ENCODE peak calls at places on chromosomes 13 and 19, in six cellular contexts. One of them, this sample, is unnamed.

GRCh38 chr13:73334459-73334858 is 275.7 kb downstream of the KLF5 start:
- DNase-seq in GOT3: no peak
- DNase-seq in SHP77: no peak
- DNase-seq in endothelial cell: no peak
- DNase-seq in MM.1S: no peak
- DNase-seq in HFF-Myc: no peak
- DNase-seq in this sample: no peak

GRCh38 chr19:10808937-10809655 is 26.9 kb downstream of the TMED1 start:
- DNase-seq in GOT3: no peak
- DNase-seq in SHP77: no peak
- DNase-seq in endothelial cell: no peak
- DNase-seq in MM.1S: no peak
- DNase-seq in HFF-Myc: no peak
- DNase-seq in this sample: no peak

GRCh38 chr19:3365447-3366103 is 808 bp upstream of the NFIC start:
- DNase-seq in GOT3: no peak
- DNase-seq in SHP77: no peak
- DNase-seq in endothelial cell: no peak
- DNase-seq in MM.1S: no peak
- DNase-seq in HFF-Myc: no peak
- DNase-seq in this sample: peak

GRCh38 chr19:53868892-53869804 is 1.5 kb downstream of the MYADM start:
- DNase-seq in GOT3: peak
- DNase-seq in SHP77: peak
- DNase-seq in endothelial cell: peak
- DNase-seq in MM.1S: no peak
- DNase-seq in HFF-Myc: no peak
- DNase-seq in this sample: peak

GRCh38 chr19:45298264-45298663 is 24.4 kb downstream of the CKM start:
- DNase-seq in GOT3: no peak
- DNase-seq in SHP77: no peak
- DNase-seq in endothelial cell: no peak
- DNase-seq in MM.1S: no peak
- DNase-seq in HFF-Myc: no peak
- DNase-seq in this sample: no peak

GRCh38 chr19:35468637-35469036 is 20.6 kb downstream of the FFAR2 start:
- DNase-seq in GOT3: no peak
- DNase-seq in SHP77: peak
- DNase-seq in endothelial cell: peak
- DNase-seq in MM.1S: peak
- DNase-seq in HFF-Myc: no peak
- DNase-seq in this sample: no peak

GRCh38 chr19:4199699-4200293 is 17.3 kb downstream of the ANKRD24 start:
- DNase-seq in GOT3: no peak
- DNase-seq in SHP77: peak
- DNase-seq in endothelial cell: no peak
- DNase-seq in MM.1S: no peak
- DNase-seq in HFF-Myc: no peak
- DNase-seq in this sample: no peak

GRCh38 chr13:70795484-70795883 is 687.2 kb upstream of the KLHL1 start:
- DNase-seq in GOT3: no peak
- DNase-seq in SHP77: no peak
- DNase-seq in endothelial cell: no peak
- DNase-seq in MM.1S: no peak
- DNase-seq in HFF-Myc: no peak
- DNase-seq in this sample: no peak

GRCh38 chr13:38687246-38688229 is 661 bp downstream of the FREM2 start:
- DNase-seq in GOT3: no peak
- DNase-seq in SHP77: no peak
- DNase-seq in endothelial cell: peak
- DNase-seq in MM.1S: peak
- DNase-seq in HFF-Myc: no peak
- DNase-seq in this sample: peak

GRCh38 chr13:76383671-76384461 is 502.3 kb downstream of the KCTD12 start:
- DNase-seq in GOT3: no peak
- DNase-seq in SHP77: peak
- DNase-seq in endothelial cell: no peak
- DNase-seq in MM.1S: no peak
- DNase-seq in HFF-Myc: peak
- DNase-seq in this sample: no peak

GRCh38 chr19:40831502-40832430 is 18.5 kb downstream of the CYP2A6 start:
- DNase-seq in GOT3: no peak
- DNase-seq in SHP77: peak
- DNase-seq in endothelial cell: no peak
- DNase-seq in MM.1S: no peak
- DNase-seq in HFF-Myc: peak
- DNase-seq in this sample: no peak

GRCh38 chr13:105139048-105139379 is 1396.4 kb downstream of the EFNB2 start:
- DNase-seq in GOT3: no peak
- DNase-seq in SHP77: no peak
- DNase-seq in endothelial cell: no peak
- DNase-seq in MM.1S: peak
- DNase-seq in HFF-Myc: no peak
- DNase-seq in this sample: no peak

GRCh38 chr13:94673841-94674240 is 38.5 kb downstream of the SOX21 start:
- DNase-seq in GOT3: no peak
- DNase-seq in SHP77: no peak
- DNase-seq in endothelial cell: no peak
- DNase-seq in MM.1S: no peak
- DNase-seq in HFF-Myc: no peak
- DNase-seq in this sample: no peak

GRCh38 chr19:14632286-14632685 is 42.4 kb downstream of the ADGRE3 start:
- DNase-seq in GOT3: no peak
- DNase-seq in SHP77: peak
- DNase-seq in endothelial cell: no peak
- DNase-seq in MM.1S: no peak
- DNase-seq in HFF-Myc: peak
- DNase-seq in this sample: no peak

GRCh38 chr19:4721196-4721595 is 2.4 kb downstream of the DPP9 start:
- DNase-seq in GOT3: no peak
- DNase-seq in SHP77: no peak
- DNase-seq in endothelial cell: no peak
- DNase-seq in MM.1S: no peak
- DNase-seq in HFF-Myc: no peak
- DNase-seq in this sample: no peak

GRCh38 chr13:23488442-23488841 is 54.9 kb upstream of the SACS start:
- DNase-seq in GOT3: no peak
- DNase-seq in SHP77: peak
- DNase-seq in endothelial cell: no peak
- DNase-seq in MM.1S: no peak
- DNase-seq in HFF-Myc: peak
- DNase-seq in this sample: no peak

GRCh38 chr19:48991823-48992570 is 1.1 kb downstream of the GYS1 start:
- DNase-seq in GOT3: no peak
- DNase-seq in SHP77: no peak
- DNase-seq in endothelial cell: no peak
- DNase-seq in MM.1S: peak
- DNase-seq in HFF-Myc: no peak
- DNase-seq in this sample: no peak

GRCh38 chr13:110155072-110155471 is 151.9 kb downstream of the COL4A1 start:
- DNase-seq in GOT3: no peak
- DNase-seq in SHP77: no peak
- DNase-seq in endothelial cell: no peak
- DNase-seq in MM.1S: no peak
- DNase-seq in HFF-Myc: no peak
- DNase-seq in this sample: no peak

GRCh38 chr13:46100191-46100877 is 4.5 kb downstream of the CPB2 start:
- DNase-seq in GOT3: no peak
- DNase-seq in SHP77: no peak
- DNase-seq in endothelial cell: no peak
- DNase-seq in MM.1S: no peak
- DNase-seq in HFF-Myc: no peak
- DNase-seq in this sample: no peak

GRCh38 chr19:3687393-3687773 is 12.9 kb downstream of the PIP5K1C start:
- DNase-seq in GOT3: no peak
- DNase-seq in SHP77: no peak
- DNase-seq in endothelial cell: no peak
- DNase-seq in MM.1S: no peak
- DNase-seq in HFF-Myc: no peak
- DNase-seq in this sample: no peak

GRCh38 chr13:108933061-108933460 is 303.6 kb downstream of the MYO16 start:
- DNase-seq in GOT3: no peak
- DNase-seq in SHP77: no peak
- DNase-seq in endothelial cell: no peak
- DNase-seq in MM.1S: no peak
- DNase-seq in HFF-Myc: no peak
- DNase-seq in this sample: no peak

GRCh38 chr13:24007979-24008620 is 110.8 kb upstream of the C1QTNF9B start:
- DNase-seq in GOT3: no peak
- DNase-seq in SHP77: no peak
- DNase-seq in endothelial cell: no peak
- DNase-seq in MM.1S: no peak
- DNase-seq in HFF-Myc: no peak
- DNase-seq in this sample: no peak

GRCh38 chr13:83449666-83450395 is 432.4 kb downstream of the SLITRK1 start:
- DNase-seq in GOT3: no peak
- DNase-seq in SHP77: no peak
- DNase-seq in endothelial cell: no peak
- DNase-seq in MM.1S: no peak
- DNase-seq in HFF-Myc: no peak
- DNase-seq in this sample: no peak

GRCh38 chr19:3034845-3035541 is 5.9 kb upstream of the TLE2 start:
- DNase-seq in GOT3: no peak
- DNase-seq in SHP77: no peak
- DNase-seq in endothelial cell: no peak
- DNase-seq in MM.1S: no peak
- DNase-seq in HFF-Myc: peak
- DNase-seq in this sample: no peak

GRCh38 chr19:38252935-38253691 is 3.1 kb downstream of the PPP1R14A start:
- DNase-seq in GOT3: no peak
- DNase-seq in SHP77: no peak
- DNase-seq in endothelial cell: no peak
- DNase-seq in MM.1S: no peak
- DNase-seq in HFF-Myc: no peak
- DNase-seq in this sample: peak

GRCh38 chr13:73290844-73291243 is 232.0 kb downstream of the KLF5 start:
- DNase-seq in GOT3: no peak
- DNase-seq in SHP77: no peak
- DNase-seq in endothelial cell: no peak
- DNase-seq in MM.1S: no peak
- DNase-seq in HFF-Myc: no peak
- DNase-seq in this sample: no peak

GRCh38 chr13:30196025-30196424 is 111.3 kb downstream of the KATNAL1 start:
- DNase-seq in GOT3: no peak
- DNase-seq in SHP77: peak
- DNase-seq in endothelial cell: no peak
- DNase-seq in MM.1S: no peak
- DNase-seq in HFF-Myc: no peak
- DNase-seq in this sample: no peak

GRCh38 chr13:32650705-32651311 is 64.6 kb downstream of the PDS5B start:
- DNase-seq in GOT3: no peak
- DNase-seq in SHP77: peak
- DNase-seq in endothelial cell: peak
- DNase-seq in MM.1S: peak
- DNase-seq in HFF-Myc: peak
- DNase-seq in this sample: no peak

GRCh38 chr19:7554990-7555864 is 19.7 kb downstream of the PNPLA6 start:
- DNase-seq in GOT3: no peak
- DNase-seq in SHP77: no peak
- DNase-seq in endothelial cell: no peak
- DNase-seq in MM.1S: no peak
- DNase-seq in HFF-Myc: no peak
- DNase-seq in this sample: no peak

GRCh38 chr13:98977568-98978270 is at the start of gene DOCK9:
- DNase-seq in GOT3: no peak
- DNase-seq in SHP77: no peak
- DNase-seq in endothelial cell: peak
- DNase-seq in MM.1S: no peak
- DNase-seq in HFF-Myc: no peak
- DNase-seq in this sample: no peak

GRCh38 chr19:16374436-16374835 is 49.8 kb downstream of the KLF2 start:
- DNase-seq in GOT3: no peak
- DNase-seq in SHP77: no peak
- DNase-seq in endothelial cell: no peak
- DNase-seq in MM.1S: no peak
- DNase-seq in HFF-Myc: no peak
- DNase-seq in this sample: no peak